ENCODE peak calls at places on chromosomes 1 and 21, in four cellular contexts. F, K, W and Z are unnamed samples.

GRCh38 chr1:37394574-37395464 is 79.6 kb upstream of the ZC3H12A start:
- DNase-seq in F (no peak), K (no peak), W (no peak), Z (no peak)

GRCh38 chr1:103529746-103530145 is 4.2 kb downstream of the RNPC3 start:
- DNase-seq in F (no peak), K (peak), W (no peak), Z (no peak)

GRCh38 chr1:935751-936231 is 12.1 kb downstream of the SAMD11 start:
- DNase-seq in F (no peak), K (no peak), W (no peak), Z (no peak)

GRCh38 chr1:200437556-200438203 is 27.8 kb upstream of the ZNF281 start:
- DNase-seq in F (peak), K (no peak), W (no peak), Z (no peak)

GRCh38 chr1:8727809-8728213 is 89.6 kb downstream of the RERE start:
- DNase-seq in F (no peak), K (no peak), W (no peak), Z (no peak)

GRCh38 chr21:46414965-46415275 is 43.8 kb upstream of the DIP2A start:
- DNase-seq in F (no peak), K (no peak), W (no peak), Z (no peak)

GRCh38 chr21:39625211-39625895 is 12.6 kb downstream of the B3GALT5 start:
- DNase-seq in F (no peak), K (no peak), W (no peak), Z (no peak)

GRCh38 chr1:210478820-210479219 is 150.1 kb downstream of the HHAT start:
- DNase-seq in F (no peak), K (no peak), W (no peak), Z (no peak)

GRCh38 chr1:204326891-204327290 is 32.8 kb downstream of the PLEKHA6 start:
- DNase-seq in F (no peak), K (no peak), W (no peak), Z (no peak)

GRCh38 chr1:68955424-68955823 is 458.5 kb upstream of the DEPDC1 start:
- DNase-seq in F (no peak), K (no peak), W (no peak), Z (no peak)

GRCh38 chr1:190711069-190711468 is 233.4 kb upstream of the BRINP3 start:
- DNase-seq in F (no peak), K (no peak), W (no peak), Z (no peak)

GRCh38 chr21:29320021-29320420 is 21.3 kb downstream of the BACH1 start:
- DNase-seq in F (no peak), K (no peak), W (no peak), Z (no peak)

GRCh38 chr1:235073968-235074334 is 54.7 kb downstream of the TOMM20 start:
- DNase-seq in F (no peak), K (no peak), W (no peak), Z (no peak)

GRCh38 chr1:176032040-176032645 is 174.9 kb downstream of the COP1 start:
- DNase-seq in F (no peak), K (no peak), W (no peak), Z (no peak)

GRCh38 chr1:196667131-196667530 is 15.3 kb downstream of the CFH start:
- DNase-seq in F (no peak), K (no peak), W (no peak), Z (no peak)

GRCh38 chr1:211697356-211697755 is 21.9 kb upstream of the NEK2 start:
- DNase-seq in F (peak), K (no peak), W (no peak), Z (peak)
- H3K27ac ChIP-seq in F (peak), K (no peak), W (no peak), Z (no peak)

DNA sequence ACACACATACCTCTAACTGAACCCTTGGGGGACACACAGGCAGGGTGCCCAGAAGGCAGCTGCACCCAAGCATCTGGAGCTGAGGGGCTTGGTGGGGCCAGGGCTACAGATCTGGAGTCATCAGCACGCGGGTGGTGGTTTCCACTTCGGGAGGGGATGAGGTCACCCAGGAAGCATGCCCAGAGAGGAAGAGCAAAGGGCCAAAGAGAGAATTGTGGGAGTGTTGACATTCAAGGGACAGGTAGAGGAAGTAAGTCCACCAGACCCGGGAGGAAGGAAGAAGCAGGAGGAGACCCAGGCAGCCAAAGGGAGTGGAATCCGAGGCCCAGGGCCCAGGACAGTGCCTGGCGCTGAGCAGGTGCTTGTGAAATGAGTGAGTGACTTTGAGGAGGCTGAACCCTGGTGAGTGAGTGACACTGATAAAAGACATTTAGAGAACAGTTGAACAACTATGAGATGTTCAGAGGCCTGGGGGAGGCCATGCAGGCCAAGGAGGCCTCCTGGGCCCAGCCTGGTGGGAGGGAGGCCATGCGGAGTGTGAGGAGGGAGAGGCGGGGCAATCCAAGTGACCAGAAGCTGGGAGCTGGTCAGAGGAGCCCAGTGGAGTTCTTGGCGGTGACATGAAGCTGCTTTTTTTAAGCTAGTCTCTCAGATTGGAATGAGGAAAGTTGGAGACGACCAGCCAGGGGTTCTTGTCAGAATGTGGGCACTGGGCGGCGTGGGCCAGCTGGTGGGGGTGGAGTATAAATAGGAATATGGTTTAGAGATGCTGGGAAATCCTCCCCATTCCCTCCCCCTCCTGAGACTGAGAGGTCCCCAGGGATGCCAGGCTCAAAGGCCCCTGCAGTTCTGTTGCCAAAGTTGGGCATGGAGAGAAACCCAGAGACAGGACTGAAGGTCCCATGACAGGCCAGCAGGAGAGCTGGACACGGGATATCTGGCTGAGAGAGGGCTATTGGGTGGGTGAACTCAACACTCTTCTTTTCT is 7.9 kb downstream of the CDK18 start:
- DNase-seq in F (no peak), K (no peak), W (no peak), Z (no peak)
- H3K4me2 ChIP-seq in F (no peak), K (no peak), W (no peak), Z (no peak)

GRCh38 chr1:35936828-35937227 is 5.9 kb downstream of the AGO3 start:
- DNase-seq in F (no peak), K (no peak), W (no peak), Z (no peak)
- H3K27ac ChIP-seq in F (no peak), K (no peak), W (no peak), Z (no peak)

GRCh38 chr1:206541236-206541833 is 34.0 kb downstream of the RASSF5 start:
- DNase-seq in F (no peak), K (no peak), W (no peak), Z (no peak)

GRCh38 chr1:206547104-206547503 is 39.8 kb downstream of the RASSF5 start:
- DNase-seq in F (no peak), K (no peak), W (no peak), Z (no peak)

GRCh38 chr1:206545351-206545750 is 38.0 kb downstream of the RASSF5 start:
- DNase-seq in F (no peak), K (no peak), W (no peak), Z (no peak)

GRCh38 chr1:206540044-206540758 is 32.9 kb downstream of the RASSF5 start:
- DNase-seq in F (no peak), K (no peak), W (no peak), Z (no peak)

GRCh38 chr1:206544562-206545257 is 37.4 kb downstream of the RASSF5 start:
- DNase-seq in F (peak), K (peak), W (peak), Z (peak)
- H3K4me2 ChIP-seq in F (peak), K (no peak), W (no peak), Z (no peak)

DNA sequence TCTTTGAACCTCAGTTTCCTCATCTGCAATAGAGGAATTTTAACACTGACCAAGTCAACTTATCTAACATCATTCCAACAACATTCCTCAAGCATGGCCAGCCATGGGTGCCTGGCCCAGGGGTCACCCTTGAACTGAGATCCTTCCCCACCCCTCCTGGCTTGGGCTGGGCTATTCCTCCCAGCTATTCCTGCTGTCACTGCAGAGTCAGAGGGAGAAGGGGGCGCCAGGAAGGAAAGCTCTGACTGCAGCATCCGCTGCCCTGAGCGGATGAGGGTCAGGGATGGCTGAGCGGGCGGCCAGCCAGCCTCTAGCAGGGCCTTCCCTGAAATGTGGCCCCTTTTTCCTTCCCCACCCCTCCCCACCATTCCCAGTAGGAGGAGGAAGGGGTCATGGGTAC is 3.1 kb downstream of the TINAGL1 start:
- DNase-seq in F (no peak), K (no peak), W (no peak), Z (no peak)
- H3K27ac ChIP-seq in F (no peak), K (no peak), W (no peak), Z (no peak)

GRCh38 chr1:15992582-15993500 is 11.2 kb upstream of the SRARP start:
- DNase-seq in F (no peak), K (no peak), W (no peak), Z (no peak)

GRCh38 chr1:15992187-15992553 is 11.9 kb upstream of the SRARP start:
- DNase-seq in F (no peak), K (no peak), W (no peak), Z (no peak)

GRCh38 chr1:15993666-15994065 is 10.4 kb upstream of the SRARP start:
- DNase-seq in F (no peak), K (no peak), W (no peak), Z (no peak)

GRCh38 chr1:15994590-15995351 is 9.3 kb upstream of the SRARP start:
- DNase-seq in F (peak), K (peak), W (no peak), Z (no peak)

GRCh38 chr1:15994081-15994480 is 10.0 kb upstream of the SRARP start:
- DNase-seq in F (no peak), K (no peak), W (no peak), Z (no peak)
- H3K4me2 ChIP-seq in F (no peak), K (no peak), W (no peak), Z (no peak)

GRCh38 chr1:117286562-117286961 is 75.8 kb upstream of the VTCN1 start:
- DNase-seq in F (no peak), K (no peak), W (no peak), Z (no peak)

GRCh38 chr1:117289316-117289715 is 77.9 kb upstream of the MAN1A2 start:
- DNase-seq in F (no peak), K (no peak), W (no peak), Z (no peak)

DNA sequence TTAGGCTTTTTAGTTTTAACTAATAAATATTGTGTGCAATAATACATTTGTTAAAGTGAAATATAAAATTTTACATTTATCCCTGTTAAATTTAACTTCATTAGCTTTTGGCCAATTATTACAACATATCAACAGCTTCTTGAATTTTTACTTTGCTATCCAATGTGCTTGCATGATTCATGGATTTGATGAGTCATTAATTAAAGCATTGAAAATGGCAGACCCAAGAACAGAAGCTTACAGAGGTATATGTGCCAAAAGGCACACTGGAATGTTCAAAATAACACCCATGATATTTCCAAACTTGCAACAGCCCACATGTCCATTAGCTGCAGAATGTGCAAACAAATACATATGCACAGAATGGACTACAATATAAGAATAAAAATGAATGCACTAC is 76.4 kb upstream of the MAN1A2 start:
- DNase-seq in F (no peak), K (peak), W (no peak), Z (no peak)
- H3K27ac ChIP-seq in F (no peak), K (no peak), W (no peak), Z (no peak)

GRCh38 chr1:67647036-67647798 is 37.8 kb upstream of the GADD45A start:
- DNase-seq in F (no peak), K (no peak), W (no peak), Z (no peak)

GRCh38 chr1:67645495-67646144 is 39.4 kb upstream of the GADD45A start:
- DNase-seq in F (no peak), K (no peak), W (peak), Z (no peak)

GRCh38 chr1:67646145-67647035 is 38.6 kb upstream of the GADD45A start:
- DNase-seq in F (no peak), K (no peak), W (peak), Z (no peak)

GRCh38 chr1:67639336-67639735 is 45.7 kb upstream of the GADD45A start:
- DNase-seq in F (no peak), K (no peak), W (no peak), Z (no peak)

GRCh38 chr1:67642694-67643093 is 42.3 kb upstream of the GADD45A start:
- DNase-seq in F (no peak), K (no peak), W (peak), Z (no peak)
- H3K4me2 ChIP-seq in F (no peak), K (peak), W (no peak), Z (no peak)

GRCh38 chr1:54798206-54798605 is 2.9 kb downstream of the TTC22 start:
- DNase-seq in F (no peak), K (no peak), W (no peak), Z (no peak)
- H3K27ac ChIP-seq in F (no peak), K (no peak), W (no peak), Z (no peak)

GRCh38 chr1:2052756-2053155 is 2.5 kb downstream of the PRKCZ start:
- DNase-seq in F (no peak), K (no peak), W (no peak), Z (no peak)

GRCh38 chr1:2049517-2050481 is at the start of gene PRKCZ:
- DNase-seq in F (peak), K (peak), W (peak), Z (no peak)

GRCh38 chr1:2050482-2050792 is 226 bp downstream of the PRKCZ start:
- DNase-seq in F (no peak), K (peak), W (no peak), Z (no peak)

GRCh38 chr1:2052096-2052569 is 1.9 kb downstream of the PRKCZ start:
- DNase-seq in F (no peak), K (no peak), W (no peak), Z (no peak)

GRCh38 chr1:2050793-2051682 is 827 bp downstream of the PRKCZ start:
- DNase-seq in F (no peak), K (peak), W (no peak), Z (no peak)
- H3K4me2 ChIP-seq in F (peak), K (peak), W (peak), Z (no peak)